ENCODE peak calls at places on chromosome 2, in five cellular contexts. Z is mesendoderm, N is neuronal stem cell, J is H1, C is mesenchymal stem cell. Q is an unnamed sample.

GRCh38 chr2:145715601-145716000 is 1195.7 kb upstream of the ZEB2 start:
- DNase-seq in N (no peak), J (no peak), C (no peak), Z (no peak), Q (no peak)

GRCh38 chr2:197234792-197235191 is 75.8 kb downstream of the ANKRD44 start:
- DNase-seq in C (no peak), Z (no peak), N (no peak), J (no peak), Q (no peak)

GRCh38 chr2:229342376-229342775 is 71.3 kb upstream of the PID1 start:
- DNase-seq in N (peak), Z (peak), C (no peak), J (peak), Q (peak)

GRCh38 chr2:238838786-238839327 is 9.0 kb upstream of the TWIST2 start:
- DNase-seq in J (peak), C (no peak), N (no peak), Z (no peak), Q (no peak)

GRCh38 chr2:137467246-137467862 is 496.9 kb upstream of the HNMT start:
- DNase-seq in J (peak), N (peak), C (peak), Z (peak), Q (peak)

GRCh38 chr2:161063074-161063945 is 96.9 kb upstream of the TANK start:
- DNase-seq in Z (peak), J (peak), C (peak), N (peak), Q (peak)

GRCh38 chr2:239164281-239164871 is 236.4 kb downstream of the HDAC4 start:
- DNase-seq in N (no peak), J (no peak), C (no peak), Z (no peak), Q (no peak)

GRCh38 chr2:203909192-203909945 is 27.2 kb upstream of the ICOS start:
- DNase-seq in C (peak), Z (peak), N (peak), J (peak), Q (no peak)

GRCh38 chr2:147567131-147567530 is 277.7 kb upstream of the ACVR2A start:
- DNase-seq in N (no peak), Z (no peak), J (no peak), C (peak), Q (no peak)

GRCh38 chr2:19649785-19650380 is 251.9 kb downstream of the TTC32 start:
- DNase-seq in J (no peak), N (no peak), C (peak), Z (peak), Q (no peak)

GRCh38 chr2:16181741-16182090 is 241.4 kb downstream of the MYCN start:
- DNase-seq in J (no peak), C (no peak), N (no peak), Z (no peak), Q (no peak)

GRCh38 chr2:198498048-198498447 is 693.7 kb downstream of the PLCL1 start:
- DNase-seq in Z (no peak), N (no peak), C (no peak), J (no peak), Q (no peak)

GRCh38 chr2:15170068-15170775 is 390.9 kb downstream of the NBAS start:
- DNase-seq in Z (peak), J (no peak), N (no peak), C (no peak), Q (peak)
- H2AK5ac ChIP-seq in Z (no peak), J (no peak), N (no peak), C (peak), Q (no peak)

GRCh38 chr2:105398522-105399206 is at the start of gene FHL2:
- DNase-seq in J (peak), N (peak), C (peak), Z (peak), Q (peak)

GRCh38 chr2:105400138-105400540 is 1.3 kb upstream of the FHL2 start:
- DNase-seq in N (no peak), Z (no peak), J (no peak), C (no peak), Q (no peak)

GRCh38 chr2:105397959-105398521 is 811 bp downstream of the FHL2 start:
- DNase-seq in N (no peak), Z (peak), C (no peak), J (no peak), Q (no peak)

GRCh38 chr2:105397025-105397722 is 1.7 kb downstream of the FHL2 start:
- DNase-seq in C (no peak), Z (peak), N (no peak), J (no peak), Q (no peak)

GRCh38 chr2:105399207-105399861 is 483 bp upstream of the FHL2 start:
- DNase-seq in J (peak), Z (peak), N (no peak), C (no peak), Q (peak)
- H3K18ac ChIP-seq in J (no peak), Z (peak), N (peak), C (peak), Q (peak)

DNA sequence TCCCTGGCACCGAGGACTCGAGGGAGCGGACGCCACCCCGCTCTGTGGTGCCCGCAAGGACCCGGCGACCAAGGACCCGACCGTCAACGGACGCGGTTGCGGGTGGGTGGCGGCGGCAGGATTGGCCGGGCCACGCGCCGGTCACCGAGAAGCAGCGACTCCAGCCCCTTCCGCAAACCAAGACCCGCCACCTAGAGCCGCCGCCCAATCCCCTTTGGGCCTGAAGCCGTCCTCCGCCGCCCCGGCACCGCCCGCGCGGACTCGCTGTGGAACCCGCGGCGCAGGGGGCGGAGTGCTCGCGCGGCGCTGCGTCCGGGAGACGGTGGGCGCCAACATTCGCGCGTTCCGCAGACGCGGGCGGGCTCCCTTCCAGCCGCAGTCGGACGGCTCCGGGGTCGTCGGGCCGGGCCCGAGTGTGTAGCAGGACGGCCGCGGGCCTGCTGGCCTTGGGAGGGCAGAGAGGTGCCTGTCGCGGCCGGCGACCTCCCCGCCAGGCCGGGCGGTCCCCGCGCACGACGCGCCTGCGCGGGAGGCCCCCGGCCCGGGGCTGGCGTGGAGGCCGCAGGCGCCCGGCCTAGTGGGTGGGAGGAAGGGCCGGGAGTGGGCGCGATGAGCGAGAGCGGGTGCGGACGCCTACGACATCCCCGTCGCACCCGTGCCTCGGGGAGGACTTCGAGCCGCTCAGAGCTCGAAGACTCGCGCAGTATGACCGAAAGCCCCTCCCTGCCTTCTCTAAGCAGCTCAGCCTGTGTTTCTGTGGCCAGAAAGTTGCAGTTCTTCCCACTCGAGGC is at the start of the genes FAM228B and PFN4:
- DNase-seq in Z (peak), J (peak), N (peak), C (peak), Q (peak)
- H3K4me2 ChIP-seq in Z (peak), J (peak), N (peak), C (peak), Q (peak)

GRCh38 chr2:223044916-223045700 is 6.9 kb upstream of the KCNE4 start:
- DNase-seq in J (no peak), C (no peak), N (no peak), Z (no peak), Q (no peak)

GRCh38 chr2:223047260-223047761 is 4.7 kb upstream of the KCNE4 start:
- DNase-seq in N (no peak), J (no peak), C (peak), Z (no peak), Q (no peak)

GRCh38 chr2:223048519-223048918 is 3.5 kb upstream of the KCNE4 start:
- DNase-seq in C (no peak), J (no peak), Z (no peak), N (no peak), Q (no peak)

GRCh38 chr2:223044092-223044836 is 7.7 kb upstream of the KCNE4 start:
- DNase-seq in C (peak), Z (peak), J (no peak), N (no peak), Q (no peak)

GRCh38 chr2:223046470-223047053 is 5.4 kb upstream of the KCNE4 start:
- DNase-seq in N (no peak), C (peak), Z (no peak), J (no peak), Q (no peak)
- H2AK5ac ChIP-seq in N (no peak), C (peak), Z (no peak), J (no peak), Q (no peak)

DNA sequence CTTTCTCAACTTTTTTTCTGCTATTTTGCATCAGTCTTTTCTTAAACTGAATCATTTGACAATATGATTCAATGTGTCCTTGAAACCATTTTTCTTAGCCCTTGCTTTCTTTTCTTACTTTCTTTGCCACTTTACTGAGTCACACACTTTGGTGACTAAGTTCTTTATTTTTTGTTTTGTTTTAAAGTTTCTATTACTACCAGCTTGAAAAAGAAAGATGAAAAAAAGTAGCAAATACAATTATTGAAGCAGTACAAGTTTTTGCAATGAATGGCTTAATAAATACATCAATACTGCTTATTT is 116.5 kb downstream of the DOCK10 start:
- DNase-seq in C (peak), J (no peak), Z (no peak), N (no peak), Q (no peak)
- H3K18ac ChIP-seq in C (no peak), J (no peak), Z (no peak), N (no peak), Q (no peak)